ENCODE peak calls at places on chromosome 21, in ten cellular contexts. V, O, T, E, G, X, L, P, I and Z are unnamed samples.

GRCh38 chr21:26834181-26834945 is 10.8 kb downstream of the ADAMTS1 start:
- DNase-seq in V (no peak), O (no peak), T (no peak), E (no peak), G (peak), X (peak), L (no peak), P (peak), I (peak), Z (no peak)

GRCh38 chr21:42973309-42973990 is 912 bp upstream of the PKNOX1 start:
- DNase-seq in V (no peak), O (no peak), T (peak), E (peak), G (no peak), X (no peak), L (no peak), P (no peak), I (no peak), Z (no peak)

GRCh38 chr21:37503848-37504467 is 137.4 kb downstream of the DYRK1A start:
- DNase-seq in V (peak), O (no peak), T (no peak), E (no peak), G (no peak), X (peak), L (peak), P (peak), I (peak), Z (peak)

GRCh38 chr21:37367758-37368535 is 1.4 kb downstream of the DYRK1A start:
- DNase-seq in V (peak), O (no peak), T (peak), E (peak), G (peak), X (peak), L (no peak), P (peak), I (peak), Z (no peak)

GRCh38 chr21:20968391-20968790 is 29.8 kb upstream of the NCAM2 start:
- DNase-seq in V (no peak), O (no peak), T (no peak), E (no peak), G (no peak), X (no peak), L (no peak), P (no peak), I (no peak), Z (no peak)

GRCh38 chr21:42746593-42747266 is 93.3 kb downstream of the PDE9A start:
- DNase-seq in V (no peak), O (peak), T (no peak), E (no peak), G (no peak), X (no peak), L (no peak), P (no peak), I (no peak), Z (no peak)

GRCh38 chr21:29753216-29753615 is 186.6 kb downstream of the GRIK1 start:
- DNase-seq in V (peak), O (no peak), T (no peak), E (no peak), G (no peak), X (peak), L (no peak), P (no peak), I (no peak), Z (no peak)

GRCh38 chr21:38645282-38645681 is 147.0 kb upstream of the ERG start:
- DNase-seq in V (peak), O (no peak), T (no peak), E (no peak), G (no peak), X (peak), L (peak), P (peak), I (peak), Z (peak)

GRCh38 chr21:42653492-42654061 is at the start of gene PDE9A:
- DNase-seq in V (no peak), O (no peak), T (peak), E (no peak), G (peak), X (peak), L (no peak), P (no peak), I (no peak), Z (no peak)

GRCh38 chr21:16193758-16194606 is 464.2 kb downstream of the USP25 start:
- DNase-seq in V (peak), O (no peak), T (peak), E (peak), G (peak), X (peak), L (peak), P (peak), I (peak), Z (peak)

GRCh38 chr21:44544566-44544965 is 4.6 kb upstream of the KRTAP10-1 start:
- DNase-seq in V (no peak), O (no peak), T (no peak), E (no peak), G (no peak), X (no peak), L (no peak), P (no peak), I (no peak), Z (no peak)

GRCh38 chr21:31264574-31264973 is 79.5 kb downstream of the TIAM1 start:
- DNase-seq in V (no peak), O (no peak), T (no peak), E (no peak), G (no peak), X (no peak), L (no peak), P (no peak), I (no peak), Z (no peak)

GRCh38 chr21:31408306-31409088 is 64.4 kb upstream of the TIAM1 start:
- DNase-seq in V (no peak), O (no peak), T (no peak), E (no peak), G (no peak), X (no peak), L (no peak), P (no peak), I (no peak), Z (no peak)

GRCh38 chr21:43308511-43309283 is 118.2 kb downstream of the SIK1 start:
- DNase-seq in V (no peak), O (no peak), T (no peak), E (no peak), G (no peak), X (no peak), L (no peak), P (no peak), I (no peak), Z (no peak)

GRCh38 chr21:37700641-37701202 is 215.5 kb downstream of the KCNJ6 start:
- DNase-seq in V (peak), O (peak), T (no peak), E (no peak), G (peak), X (peak), L (peak), P (peak), I (peak), Z (peak)

GRCh38 chr21:38843806-38844479 is 38.2 kb downstream of the ETS2 start:
- DNase-seq in V (peak), O (no peak), T (no peak), E (no peak), G (no peak), X (peak), L (peak), P (peak), I (peak), Z (no peak)

GRCh38 chr21:40191616-40192015 is 324.4 kb downstream of the PCP4 start:
- DNase-seq in V (no peak), O (no peak), T (no peak), E (no peak), G (no peak), X (no peak), L (no peak), P (no peak), I (no peak), Z (no peak)

GRCh38 chr21:27079807-27080206 is 112.9 kb upstream of the ADAMTS5 start:
- DNase-seq in V (peak), O (no peak), T (no peak), E (no peak), G (no peak), X (no peak), L (no peak), P (no peak), I (peak), Z (no peak)

GRCh38 chr21:43768868-43769167 is 7.3 kb downstream of the CSTB start:
- DNase-seq in V (no peak), O (no peak), T (no peak), E (no peak), G (peak), X (peak), L (no peak), P (no peak), I (no peak), Z (no peak)

GRCh38 chr21:24939288-24939687 is 668.0 kb downstream of the MRPL39 start:
- DNase-seq in V (no peak), O (no peak), T (peak), E (no peak), G (no peak), X (no peak), L (no peak), P (no peak), I (no peak), Z (no peak)

GRCh38 chr21:41491412-41491811 is 16.5 kb downstream of the TMPRSS2 start:
- DNase-seq in V (no peak), O (no peak), T (no peak), E (no peak), G (no peak), X (no peak), L (no peak), P (no peak), I (no peak), Z (no peak)

GRCh38 chr21:29406385-29406784 is 107.7 kb downstream of the BACH1 start:
- DNase-seq in V (no peak), O (no peak), T (no peak), E (no peak), G (no peak), X (no peak), L (no peak), P (no peak), I (no peak), Z (no peak)

GRCh38 chr21:37670883-37671282 is 245.4 kb downstream of the KCNJ6 start:
- DNase-seq in V (peak), O (no peak), T (no peak), E (no peak), G (no peak), X (peak), L (no peak), P (peak), I (peak), Z (peak)

GRCh38 chr21:42384184-42384583 is 11.7 kb downstream of the TMPRSS3 start:
- DNase-seq in V (no peak), O (no peak), T (no peak), E (no peak), G (no peak), X (no peak), L (no peak), P (no peak), I (no peak), Z (no peak)

GRCh38 chr21:29186246-29186645 is 55.8 kb downstream of the MAP3K7CL start:
- DNase-seq in V (no peak), O (no peak), T (no peak), E (no peak), G (no peak), X (no peak), L (no peak), P (no peak), I (no peak), Z (no peak)

GRCh38 chr21:26506951-26507350 is 66.1 kb downstream of the CYYR1 start:
- DNase-seq in V (peak), O (no peak), T (no peak), E (no peak), G (no peak), X (peak), L (no peak), P (peak), I (peak), Z (peak)

GRCh38 chr21:46226146-46226545 is 2.4 kb downstream of the LSS start:
- DNase-seq in V (peak), O (no peak), T (no peak), E (no peak), G (no peak), X (peak), L (no peak), P (no peak), I (peak), Z (no peak)
- H3K4me3 ChIP-seq in V (peak), O (no peak), T (peak), E (no peak), G (peak), X (peak), L (peak), P (peak), I (no peak), Z (no peak)

GRCh38 chr21:34795152-34796141 is 126.7 kb downstream of the CLIC6 start:
- DNase-seq in V (peak), O (no peak), T (peak), E (peak), G (no peak), X (peak), L (no peak), P (peak), I (peak), Z (peak)
- TF ChIP-seq CTCF in V (peak), O (no peak), T (no peak), E (peak), G (no peak), X (peak), L (no peak), P (peak), I (peak), Z (peak)

GRCh38 chr21:14766241-14766640 is 220.1 kb upstream of the SAMSN1 start:
- DNase-seq in V (no peak), O (no peak), T (no peak), E (no peak), G (peak), X (no peak), L (no peak), P (peak), I (no peak), Z (no peak)

GRCh38 chr21:14759285-14759684 is 213.2 kb upstream of the SAMSN1 start:
- DNase-seq in V (no peak), O (no peak), T (no peak), E (no peak), G (no peak), X (no peak), L (no peak), P (no peak), I (no peak), Z (no peak)

GRCh38 chr21:14763695-14764064 is 217.6 kb upstream of the SAMSN1 start:
- DNase-seq in V (no peak), O (no peak), T (no peak), E (no peak), G (no peak), X (no peak), L (no peak), P (no peak), I (no peak), Z (no peak)

GRCh38 chr21:14762309-14762708 is 216.2 kb upstream of the SAMSN1 start:
- DNase-seq in V (no peak), O (no peak), T (no peak), E (no peak), G (no peak), X (no peak), L (no peak), P (no peak), I (no peak), Z (no peak)

GRCh38 chr21:14762734-14763694 is 216.9 kb upstream of the SAMSN1 start:
- DNase-seq in V (no peak), O (peak), T (no peak), E (no peak), G (no peak), X (no peak), L (no peak), P (no peak), I (no peak), Z (no peak)
- H3K4me3 ChIP-seq in V (no peak), O (no peak), T (no peak), E (no peak), G (no peak), X (no peak), L (no peak), P (no peak), I (no peak), Z (no peak)

GRCh38 chr21:36169465-36170128 is 13.0 kb downstream of the DOP1B start:
- DNase-seq in V (no peak), O (no peak), T (no peak), E (no peak), G (peak), X (no peak), L (no peak), P (no peak), I (no peak), Z (no peak)
- TF ChIP-seq CTCF in V (peak), O (no peak), T (no peak), E (no peak), G (peak), X (no peak), L (no peak), P (peak), I (no peak), Z (no peak)

GRCh38 chr21:45635271-45636151 is 8.0 kb upstream of the PCBP3 start:
- DNase-seq in V (no peak), O (no peak), T (no peak), E (no peak), G (no peak), X (no peak), L (no peak), P (no peak), I (no peak), Z (no peak)

GRCh38 chr21:45636459-45636858 is 7.1 kb upstream of the PCBP3 start:
- DNase-seq in V (no peak), O (no peak), T (no peak), E (no peak), G (no peak), X (no peak), L (no peak), P (no peak), I (no peak), Z (no peak)

GRCh38 chr21:45632897-45633260 is 10.6 kb upstream of the PCBP3 start:
- DNase-seq in V (no peak), O (no peak), T (no peak), E (no peak), G (no peak), X (no peak), L (no peak), P (no peak), I (no peak), Z (no peak)

GRCh38 chr21:45632165-45632896 is 11.2 kb upstream of the PCBP3 start:
- DNase-seq in V (no peak), O (no peak), T (no peak), E (no peak), G (no peak), X (no peak), L (no peak), P (no peak), I (no peak), Z (no peak)

GRCh38 chr21:45634511-45635183 is 8.9 kb upstream of the PCBP3 start:
- DNase-seq in V (peak), O (no peak), T (no peak), E (no peak), G (no peak), X (peak), L (no peak), P (no peak), I (peak), Z (no peak)
- H3K4me3 ChIP-seq in V (peak), O (no peak), T (no peak), E (no peak), G (no peak), X (no peak), L (no peak), P (no peak), I (no peak), Z (no peak)

GRCh38 chr21:33300701-33301631 is 23.8 kb upstream of the IFNAR1 start:
- DNase-seq in V (no peak), O (no peak), T (peak), E (no peak), G (no peak), X (peak), L (no peak), P (peak), I (no peak), Z (no peak)

GRCh38 chr21:33301632-33302002 is 23.2 kb upstream of the IFNAR1 start:
- DNase-seq in V (no peak), O (no peak), T (no peak), E (no peak), G (no peak), X (no peak), L (no peak), P (no peak), I (no peak), Z (no peak)

GRCh38 chr21:33296156-33296555 is 28.6 kb upstream of the IFNAR1 start:
- DNase-seq in V (no peak), O (no peak), T (no peak), E (no peak), G (no peak), X (no peak), L (no peak), P (no peak), I (no peak), Z (no peak)

GRCh38 chr21:33302055-33302454 is 22.7 kb upstream of the IFNAR1 start:
- DNase-seq in V (no peak), O (no peak), T (no peak), E (no peak), G (no peak), X (no peak), L (no peak), P (no peak), I (no peak), Z (no peak)

DNA sequence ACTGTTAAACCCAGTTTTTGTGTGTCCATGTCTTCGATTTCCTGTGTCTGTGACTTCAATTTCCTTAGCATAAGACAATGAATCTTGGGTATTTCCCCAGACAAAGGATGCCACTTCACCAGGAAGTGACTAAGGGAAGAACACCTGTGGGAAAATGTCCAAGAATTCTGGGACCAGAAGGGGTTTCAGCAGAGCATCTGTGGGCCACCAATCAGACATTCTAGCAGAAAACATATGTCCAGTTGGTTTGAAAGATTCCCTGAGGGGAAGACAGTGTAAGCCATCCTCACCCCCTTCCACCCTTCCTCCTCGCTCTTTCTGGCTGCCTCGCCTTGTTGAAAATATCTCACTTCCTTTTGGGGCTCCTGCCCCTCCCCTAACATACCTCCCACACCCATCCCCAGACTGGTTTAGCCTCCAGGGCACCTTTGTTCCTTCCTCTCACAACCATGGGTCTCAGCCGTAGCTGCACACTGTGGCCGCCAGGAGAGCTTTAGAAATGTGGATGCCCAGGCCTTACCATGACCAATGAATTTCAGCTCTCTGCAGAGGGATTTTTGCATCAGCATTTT is 25.5 kb upstream of the IFNAR1 start:
- DNase-seq in V (no peak), O (peak), T (no peak), E (no peak), G (peak), X (no peak), L (no peak), P (peak), I (no peak), Z (no peak)
- TF ChIP-seq CTCF in V (no peak), O (no peak), T (no peak), E (no peak), G (no peak), X (no peak), L (no peak), P (no peak), I (no peak), Z (no peak)